ENCODE peak calls at places on chromosomes 11 and 22, in six cellular contexts. One of them, this sample, is unnamed.

GRCh38 chr11:124884340-124884739 is 13.3 kb downstream of the ROBO4 start:
- DNase-seq in RWPE2: no peak
- DNase-seq in GM20000: no peak
- DNase-seq in COR-L47: no peak
- DNase-seq in activated CD4-positive, alpha-beta T cell treated with anti-CD3 and anti-CD28 coated beads, Interleukin-2, amount 50 U/mL, for 24 hours: no peak
- DNase-seq in stomach: no peak
- DNase-seq in this sample: no peak

GRCh38 chr11:783581-784015 is 6.3 kb downstream of the CEND1 start:
- DNase-seq in RWPE2: no peak
- DNase-seq in GM20000: no peak
- DNase-seq in COR-L47: peak; percentile 28
- DNase-seq in activated CD4-positive, alpha-beta T cell treated with anti-CD3 and anti-CD28 coated beads, Interleukin-2, amount 50 U/mL, for 24 hours: no peak
- DNase-seq in stomach: peak; percentile 89
- DNase-seq in this sample: peak; percentile 94

GRCh38 chr22:39545310-39546063 is 12.9 kb upstream of the RPS19BP1 start:
- DNase-seq in RWPE2: no peak
- DNase-seq in GM20000: no peak
- DNase-seq in COR-L47: no peak
- DNase-seq in activated CD4-positive, alpha-beta T cell treated with anti-CD3 and anti-CD28 coated beads, Interleukin-2, amount 50 U/mL, for 24 hours: no peak
- DNase-seq in stomach: no peak
- DNase-seq in this sample: no peak

GRCh38 chr11:8168485-8169257 is at the start of gene RIC3:
- DNase-seq in RWPE2: no peak
- DNase-seq in GM20000: peak; percentile 30
- DNase-seq in COR-L47: peak; percentile 26
- DNase-seq in activated CD4-positive, alpha-beta T cell treated with anti-CD3 and anti-CD28 coated beads, Interleukin-2, amount 50 U/mL, for 24 hours: peak; percentile 23
- DNase-seq in stomach: peak; percentile 33
- DNase-seq in this sample: peak; percentile 64

GRCh38 chr11:2521081-2521480 is 76.3 kb downstream of the KCNQ1 start:
- DNase-seq in RWPE2: no peak
- DNase-seq in GM20000: no peak
- DNase-seq in COR-L47: no peak
- DNase-seq in activated CD4-positive, alpha-beta T cell treated with anti-CD3 and anti-CD28 coated beads, Interleukin-2, amount 50 U/mL, for 24 hours: no peak
- DNase-seq in stomach: peak; percentile 24
- DNase-seq in this sample: no peak

GRCh38 chr11:75627879-75628668 is 40.8 kb downstream of the MAP6 start:
- DNase-seq in RWPE2: no peak
- DNase-seq in GM20000: no peak
- DNase-seq in COR-L47: no peak
- DNase-seq in activated CD4-positive, alpha-beta T cell treated with anti-CD3 and anti-CD28 coated beads, Interleukin-2, amount 50 U/mL, for 24 hours: no peak
- DNase-seq in stomach: no peak
- DNase-seq in this sample: peak; percentile 12

GRCh38 chr22:44702479-44703219 is 645 bp downstream of the PRR5 start:
- DNase-seq in RWPE2: peak; percentile 60
- DNase-seq in GM20000: no peak
- DNase-seq in COR-L47: peak; percentile 41
- DNase-seq in activated CD4-positive, alpha-beta T cell treated with anti-CD3 and anti-CD28 coated beads, Interleukin-2, amount 50 U/mL, for 24 hours: peak; percentile 29
- DNase-seq in stomach: peak; percentile 40
- DNase-seq in this sample: peak; percentile 78

GRCh38 chr11:112128483-112129121 is 35.3 kb downstream of the IL18 start:
- DNase-seq in RWPE2: peak; percentile 83
- DNase-seq in GM20000: no peak
- DNase-seq in COR-L47: peak; percentile 89
- DNase-seq in activated CD4-positive, alpha-beta T cell treated with anti-CD3 and anti-CD28 coated beads, Interleukin-2, amount 50 U/mL, for 24 hours: no peak
- DNase-seq in stomach: peak; percentile 39
- DNase-seq in this sample: no peak

GRCh38 chr11:107472966-107473365 is 15.3 kb upstream of the CWF19L2 start:
- DNase-seq in RWPE2: no peak
- DNase-seq in GM20000: no peak
- DNase-seq in COR-L47: no peak
- DNase-seq in activated CD4-positive, alpha-beta T cell treated with anti-CD3 and anti-CD28 coated beads, Interleukin-2, amount 50 U/mL, for 24 hours: no peak
- DNase-seq in stomach: no peak
- DNase-seq in this sample: no peak

GRCh38 chr11:122633219-122633829 is 22.2 kb upstream of the UBASH3B start:
- DNase-seq in RWPE2: no peak
- DNase-seq in GM20000: peak; percentile 55
- DNase-seq in COR-L47: no peak
- DNase-seq in activated CD4-positive, alpha-beta T cell treated with anti-CD3 and anti-CD28 coated beads, Interleukin-2, amount 50 U/mL, for 24 hours: no peak
- DNase-seq in stomach: no peak
- DNase-seq in this sample: no peak

GRCh38 chr11:27717801-27718229 is 17.6 kb upstream of the BDNF start:
- DNase-seq in RWPE2: no peak
- DNase-seq in GM20000: no peak
- DNase-seq in COR-L47: no peak
- DNase-seq in activated CD4-positive, alpha-beta T cell treated with anti-CD3 and anti-CD28 coated beads, Interleukin-2, amount 50 U/mL, for 24 hours: no peak
- DNase-seq in stomach: no peak
- DNase-seq in this sample: peak; percentile 76

GRCh38 chr11:85751738-85752137 is 59.2 kb downstream of the SYTL2 start:
- DNase-seq in RWPE2: no peak
- DNase-seq in GM20000: no peak
- DNase-seq in COR-L47: no peak
- DNase-seq in activated CD4-positive, alpha-beta T cell treated with anti-CD3 and anti-CD28 coated beads, Interleukin-2, amount 50 U/mL, for 24 hours: no peak
- DNase-seq in stomach: no peak
- DNase-seq in this sample: no peak

GRCh38 chr22:36301851-36302250 is 48.9 kb downstream of the APOL1 start:
- DNase-seq in RWPE2: no peak
- DNase-seq in GM20000: no peak
- DNase-seq in COR-L47: no peak
- DNase-seq in activated CD4-positive, alpha-beta T cell treated with anti-CD3 and anti-CD28 coated beads, Interleukin-2, amount 50 U/mL, for 24 hours: no peak
- DNase-seq in stomach: no peak
- DNase-seq in this sample: no peak

GRCh38 chr11:66651011-66651410 is 12.5 kb downstream of the RBM4 start:
- DNase-seq in RWPE2: no peak
- DNase-seq in GM20000: no peak
- DNase-seq in COR-L47: no peak
- DNase-seq in activated CD4-positive, alpha-beta T cell treated with anti-CD3 and anti-CD28 coated beads, Interleukin-2, amount 50 U/mL, for 24 hours: no peak
- DNase-seq in stomach: no peak
- DNase-seq in this sample: no peak

GRCh38 chr11:45060707-45061106 is 85.7 kb upstream of the PRDM11 start:
- DNase-seq in RWPE2: no peak
- DNase-seq in GM20000: no peak
- DNase-seq in COR-L47: no peak
- DNase-seq in activated CD4-positive, alpha-beta T cell treated with anti-CD3 and anti-CD28 coated beads, Interleukin-2, amount 50 U/mL, for 24 hours: no peak
- DNase-seq in stomach: no peak
- DNase-seq in this sample: no peak

GRCh38 chr22:35195821-35196220 is 61.5 kb upstream of the HMGXB4 start:
- DNase-seq in RWPE2: no peak
- DNase-seq in GM20000: no peak
- DNase-seq in COR-L47: no peak
- DNase-seq in activated CD4-positive, alpha-beta T cell treated with anti-CD3 and anti-CD28 coated beads, Interleukin-2, amount 50 U/mL, for 24 hours: no peak
- DNase-seq in stomach: no peak
- DNase-seq in this sample: no peak

GRCh38 chr11:134949121-134949591 is 537.1 kb upstream of the B3GAT1 start:
- DNase-seq in RWPE2: no peak
- DNase-seq in GM20000: no peak
- DNase-seq in COR-L47: no peak
- DNase-seq in activated CD4-positive, alpha-beta T cell treated with anti-CD3 and anti-CD28 coated beads, Interleukin-2, amount 50 U/mL, for 24 hours: no peak
- DNase-seq in stomach: no peak
- DNase-seq in this sample: no peak

GRCh38 chr11:43578346-43579170 is 102.0 kb upstream of the HSD17B12 start:
- DNase-seq in RWPE2: no peak
- DNase-seq in GM20000: no peak
- DNase-seq in COR-L47: no peak
- DNase-seq in activated CD4-positive, alpha-beta T cell treated with anti-CD3 and anti-CD28 coated beads, Interleukin-2, amount 50 U/mL, for 24 hours: no peak
- DNase-seq in stomach: no peak
- DNase-seq in this sample: no peak

GRCh38 chr22:48554893-48555552 is 1272.7 kb downstream of the BRD1 start:
- DNase-seq in RWPE2: no peak
- DNase-seq in GM20000: no peak
- DNase-seq in COR-L47: no peak
- DNase-seq in activated CD4-positive, alpha-beta T cell treated with anti-CD3 and anti-CD28 coated beads, Interleukin-2, amount 50 U/mL, for 24 hours: no peak
- DNase-seq in stomach: no peak
- DNase-seq in this sample: peak; percentile 2

GRCh38 chr22:48955351-48956311 is 872.0 kb downstream of the BRD1 start:
- DNase-seq in RWPE2: no peak
- DNase-seq in GM20000: no peak
- DNase-seq in COR-L47: no peak
- DNase-seq in activated CD4-positive, alpha-beta T cell treated with anti-CD3 and anti-CD28 coated beads, Interleukin-2, amount 50 U/mL, for 24 hours: no peak
- DNase-seq in stomach: peak; percentile 21
- DNase-seq in this sample: no peak

This sample was measured in NCI-H82.